ENCODE peak calls at places on chromosome 21, in seven cellular contexts. I, A, T, Z, V, Q and S are unnamed samples. For H3K4me1, the result is how much of the 10 kb centered on the place peaks cover.

GRCh38 chr21:36155603-36156338 is 853 bp upstream of the DOP1B start:
- DNase-seq in V (peak), I (no peak), Z (no peak), A (peak), Q (peak), T (no peak), S (no peak)

GRCh38 chr21:40404319-40404906 is 442.5 kb downstream of the DSCAM start:
- DNase-seq in Z (no peak), I (no peak), A (no peak), V (no peak), Q (no peak), T (no peak), S (no peak)

GRCh38 chr21:28832013-28832714 is 160.5 kb downstream of the LTN1 start:
- DNase-seq in I (no peak), V (no peak), Z (peak), Q (no peak), A (no peak), T (no peak), S (no peak)

GRCh38 chr21:41377715-41378114 is 15.9 kb downstream of the MX2 start:
- DNase-seq in V (no peak), Z (no peak), A (peak), I (no peak), Q (no peak), T (no peak), S (no peak)

GRCh38 chr21:24369751-24370150 is 1237.5 kb downstream of the MRPL39 start:
- DNase-seq in A (no peak), I (no peak), Z (no peak), T (no peak), V (no peak), Q (no peak), S (no peak)

GRCh38 chr21:33998402-33998801 is 75.0 kb upstream of the MRPS6 start:
- DNase-seq in A (no peak), Q (no peak), V (no peak), I (no peak), T (no peak), Z (no peak), S (no peak)

GRCh38 chr21:33111577-33111976 is 41.6 kb downstream of the OLIG1 start:
- DNase-seq in A (no peak), Q (no peak), Z (no peak), I (no peak), T (no peak), V (no peak), S (no peak)

GRCh38 chr21:25986928-25987327 is 183.6 kb downstream of the APP start:
- DNase-seq in A (no peak), Q (no peak), V (no peak), T (no peak), Z (no peak), I (no peak), S (no peak)

GRCh38 chr21:17726047-17726446 is 93.1 kb downstream of the C21orf91 start:
- DNase-seq in I (no peak), T (no peak), Q (no peak), Z (no peak), A (peak), V (no peak), S (peak)

GRCh38 chr21:40512590-40512989 is 334.4 kb downstream of the DSCAM start:
- DNase-seq in I (no peak), Q (no peak), A (peak), Z (peak), T (no peak), V (no peak), S (peak)

GRCh38 chr21:25862596-25862995 is 127.8 kb downstream of the GABPA start:
- DNase-seq in A (peak), Q (no peak), Z (peak), I (no peak), V (no peak), T (peak), S (peak)

GRCh38 chr21:34367320-34367935 is 3.6 kb downstream of the KCNE2 start:
- DNase-seq in I (no peak), Q (no peak), A (peak), Z (peak), T (peak), V (no peak), S (peak)

GRCh38 chr21:14492890-14493289 is 53.2 kb downstream of the SAMSN1 start:
- DNase-seq in Q (no peak), A (no peak), I (no peak), V (no peak), Z (no peak), T (no peak), S (no peak)

GRCh38 chr21:46605759-46606426 is 1.0 kb upstream of the S100B start:
- DNase-seq in A (no peak), I (peak), V (peak), T (no peak), Z (peak), Q (peak), S (peak)

GRCh38 chr21:36325373-36326010 is 5.5 kb downstream of the MORC3 start:
- DNase-seq in V (no peak), Z (no peak), Q (no peak), A (no peak), T (no peak), I (no peak), S (no peak)

GRCh38 chr21:46663754-46664153 is 28.3 kb downstream of the PRMT2 start:
- DNase-seq in T (no peak), I (no peak), A (no peak), Q (no peak), V (no peak), Z (no peak), S (no peak)

GRCh38 chr21:32702702-32703101 is 25.1 kb downstream of the SYNJ1 start:
- DNase-seq in I (no peak), T (peak), Z (peak), V (no peak), A (no peak), Q (no peak), S (no peak)

GRCh38 chr21:32298148-32298559 is 501 bp upstream of the MRAP start:
- DNase-seq in A (no peak), V (no peak), Z (no peak), I (no peak), T (no peak), Q (no peak), S (no peak)

GRCh38 chr21:33384851-33385331 is 18.3 kb upstream of the IFNGR2 start:
- DNase-seq in A (no peak), T (no peak), Z (no peak), I (peak), V (no peak), Q (no peak), S (peak)

GRCh38 chr21:39852726-39853510 is 14.3 kb upstream of the PCP4 start:
- DNase-seq in A (no peak), I (no peak), T (no peak), V (no peak), Z (no peak), Q (no peak), S (no peak)

GRCh38 chr21:36929622-36930021 is 36.8 kb downstream of the HLCS start:
- DNase-seq in Z (no peak), Q (no peak), I (no peak), V (no peak), A (peak), T (no peak), S (no peak)

GRCh38 chr21:14290584-14290983 is 74.6 kb downstream of the RBM11 start:
- DNase-seq in A (no peak), Q (no peak), V (no peak), Z (no peak), T (no peak), I (no peak), S (no peak)

GRCh38 chr21:34630536-34631143 is 15.7 kb upstream of the RCAN1 start:
- DNase-seq in A (peak), T (peak), Z (peak), I (no peak), V (no peak), Q (no peak), S (peak)

GRCh38 chr21:46608672-46609111 is 3.8 kb upstream of the S100B start:
- DNase-seq in T (no peak), A (no peak), I (no peak), Q (no peak), Z (no peak), V (no peak), S (no peak)

GRCh38 chr21:23695449-23695848 is 1911.8 kb downstream of the MRPL39 start:
- DNase-seq in Q (no peak), V (no peak), T (no peak), A (no peak), Z (no peak), I (no peak), S (no peak)

GRCh38 chr21:25092441-25093011 is 514.8 kb downstream of the MRPL39 start:
- DNase-seq in Q (no peak), A (no peak), I (no peak), T (no peak), Z (no peak), V (no peak), S (no peak)

GRCh38 chr21:43608225-43608624 is 51.1 kb downstream of the HSF2BP start:
- DNase-seq in V (no peak), Q (no peak), I (no peak), A (no peak), Z (no peak), T (no peak), S (no peak)
- H3K4me1 ChIP-seq in V (under half), Q (under half), I (under half), A (under half), Z (under half), T (under half), S (under half)

GRCh38 chr21:19683492-19683891 is 1279.9 kb upstream of the TMPRSS15 start:
- DNase-seq in T (no peak), A (no peak), I (no peak), Q (no peak), V (no peak), Z (no peak), S (no peak)

GRCh38 chr21:19684328-19684727 is 1280.7 kb upstream of the TMPRSS15 start:
- DNase-seq in V (no peak), A (no peak), T (no peak), Q (peak), Z (no peak), I (no peak), S (no peak)
- H3K4me3 ChIP-seq in V (no peak), A (no peak), T (no peak), Q (no peak), Z (no peak), I (no peak), S (no peak)

GRCh38 chr21:27569091-27569490 is 602.2 kb upstream of the ADAMTS5 start:
- DNase-seq in Z (no peak), A (no peak), V (no peak), T (no peak), I (no peak), Q (no peak), S (no peak)
- H3K4me1 ChIP-seq in Z (under half), A (under half), V (under half), T (under half), I (under half), Q (under half), S (under half)

DNA sequence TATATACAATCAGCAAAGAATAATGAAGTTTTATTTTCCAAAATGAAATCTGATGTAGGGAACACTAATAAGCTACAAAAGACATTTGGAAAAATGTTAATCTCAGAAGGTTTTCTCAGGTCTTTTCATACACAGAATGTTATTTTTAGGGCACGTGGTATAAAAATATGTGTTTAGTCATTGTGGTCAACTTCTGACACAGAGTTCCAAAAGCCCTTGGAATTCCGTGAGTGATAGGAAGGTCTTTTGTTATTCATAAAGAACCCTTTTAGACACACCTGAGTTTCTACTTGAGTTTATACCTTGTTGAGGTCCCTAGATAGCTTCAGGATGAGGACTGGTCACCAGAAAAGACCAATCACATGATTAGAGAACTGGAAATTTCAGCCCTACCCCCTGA is 277.6 kb upstream of the NCAM2 start:
- DNase-seq in Q (no peak), Z (no peak), T (no peak), A (no peak), I (no peak), V (no peak), S (no peak)
- H3K4me3 ChIP-seq in Q (no peak), Z (no peak), T (no peak), A (no peak), I (no peak), V (no peak), S (no peak)

DNA sequence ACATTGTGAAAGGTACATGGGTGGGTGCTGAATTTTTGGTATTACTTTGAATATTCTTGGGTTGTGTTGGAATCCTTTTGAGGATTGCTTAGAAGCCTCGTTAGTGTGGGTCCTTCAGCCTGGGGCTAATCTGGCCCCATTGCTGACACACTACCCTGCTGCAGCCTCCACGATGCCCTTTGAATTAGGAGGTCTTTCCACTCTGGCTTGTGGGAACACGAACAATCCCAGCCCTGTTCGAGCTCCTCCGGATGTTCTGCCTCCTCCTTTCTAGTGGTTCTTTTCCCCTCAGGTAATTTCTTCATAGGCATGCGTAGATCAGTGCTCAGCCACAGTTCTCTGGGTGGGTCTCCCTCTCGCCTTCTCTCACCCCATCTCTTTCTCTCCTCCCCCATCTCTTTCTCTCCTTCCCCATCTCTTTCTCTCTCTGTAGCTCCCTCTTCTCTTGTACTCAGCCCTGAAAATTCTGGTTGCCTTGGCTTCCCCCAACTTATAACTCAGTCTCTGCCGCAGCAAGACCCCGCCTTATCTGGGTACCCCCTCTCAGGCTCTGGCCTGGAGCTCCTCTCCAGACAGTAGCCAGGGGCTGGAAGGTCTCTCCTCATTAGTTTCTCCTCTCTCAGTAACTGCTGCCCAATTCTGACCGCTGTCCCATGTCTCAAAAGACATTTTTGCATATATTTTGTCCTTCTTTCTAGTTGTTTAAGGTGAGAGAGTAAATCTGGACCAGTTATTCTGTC is 46.0 kb upstream of the SLC19A1 start:
- DNase-seq in I (no peak), A (no peak), V (no peak), Q (peak), Z (no peak), T (no peak), S (no peak)
- H3K4me1 ChIP-seq in I (under half), A (under half), V (under half), Q (under half), Z (under half), T (under half), S (under half)

GRCh38 chr21:44352253-44352860 is 1.1 kb upstream of the TRPM2 start:
- DNase-seq in Q (no peak), V (no peak), Z (no peak), I (no peak), T (no peak), A (no peak), S (no peak)
- H3K4me3 ChIP-seq in Q (no peak), V (no peak), Z (no peak), I (no peak), T (no peak), A (no peak), S (no peak)

DNA sequence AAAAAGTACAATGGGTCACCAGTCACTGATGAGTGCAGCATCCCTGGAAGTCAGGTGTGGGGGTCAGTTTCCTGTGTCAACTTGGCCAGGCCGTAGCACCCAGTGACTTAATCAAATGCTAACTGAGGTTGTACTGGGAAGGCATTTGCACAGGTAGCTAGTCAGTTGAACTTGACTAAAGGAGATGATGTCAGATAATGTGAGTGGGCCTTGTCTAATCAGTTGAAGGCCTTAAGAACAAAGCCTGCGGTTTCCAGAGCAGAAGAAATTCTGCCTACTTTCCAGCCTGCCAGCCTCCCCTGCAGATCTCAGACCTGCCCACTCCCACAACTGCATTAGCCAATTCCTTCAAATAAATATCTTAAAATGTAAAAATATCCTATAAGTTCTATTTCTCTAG is 57.1 kb downstream of the ERG start:
- DNase-seq in Z (no peak), Q (no peak), V (no peak), T (no peak), I (no peak), A (no peak), S (no peak)
- H3K4me1 ChIP-seq in Z (under half), Q (under half), V (under half), T (under half), I (under half), A (under half), S (under half)